ENCODE peak calls at places on chromosomes 6 and 20, in five cellular contexts. I, B, L, F and Q are unnamed samples.

GRCh38 chr6:126033696-126034095 is 47.4 kb downstream of the TRMT11 start:
- DNase-seq in L (peak; percentile 23), F (peak; percentile 70), B (peak; percentile 19), I (peak; percentile 92), Q (peak; percentile 23)

GRCh38 chr20:44706371-44707258 is 8.6 kb upstream of the CCN5 start:
- DNase-seq in F (peak; percentile 56), I (peak; percentile 48), B (no peak), L (no peak), Q (no peak)

GRCh38 chr20:20624914-20625313 is 87.5 kb downstream of the RALGAPA2 start:
- DNase-seq in B (no peak), I (no peak), F (no peak), L (no peak), Q (no peak)

GRCh38 chr20:21183722-21184121 is 57.8 kb downstream of the KIZ start:
- DNase-seq in L (no peak), I (peak; percentile 55), B (no peak), F (no peak), Q (no peak)

GRCh38 chr6:53065266-53066058 is at the start of gene FBXO9:
- DNase-seq in B (peak; percentile 70), I (no peak), L (peak; percentile 67), F (peak; percentile 52), Q (peak; percentile 88)

GRCh38 chr20:5789827-5790226 is 39.6 kb downstream of the SHLD1 start:
- DNase-seq in F (no peak), B (no peak), L (no peak), I (no peak), Q (no peak)

GRCh38 chr6:149335924-149336323 is 18.4 kb downstream of the TAB2 start:
- DNase-seq in B (no peak), F (no peak), I (peak; percentile 79), L (no peak), Q (no peak)

GRCh38 chr6:71376830-71377229 is 88.2 kb downstream of the OGFRL1 start:
- DNase-seq in F (no peak), L (no peak), B (no peak), I (no peak), Q (no peak)

GRCh38 chr6:1612902-1613301 is 3.2 kb downstream of the FOXC1 start:
- DNase-seq in I (peak; percentile 87), L (no peak), B (no peak), F (no peak), Q (no peak)

GRCh38 chr6:148307400-148307799 is 35.2 kb upstream of the SASH1 start:
- DNase-seq in L (no peak), F (no peak), I (no peak), B (no peak), Q (no peak)

GRCh38 chr20:40963505-40963845 is 65.1 kb upstream of the TOP1 start:
- DNase-seq in L (no peak), F (no peak), B (no peak), I (no peak), Q (no peak)

GRCh38 chr6:3231213-3232016 is 4.0 kb upstream of the TUBB2B start:
- DNase-seq in L (no peak), F (peak; percentile 83), I (peak; percentile 68), B (peak; percentile 84), Q (no peak)

GRCh38 chr6:88179692-88180091 is 13.5 kb upstream of the CNR1 start:
- DNase-seq in I (no peak), L (peak; percentile 64), F (no peak), B (no peak), Q (no peak)

GRCh38 chr6:14922306-14922705 is 323.6 kb upstream of the JARID2 start:
- DNase-seq in I (no peak), L (no peak), B (no peak), F (no peak), Q (no peak)

GRCh38 chr6:22236626-22237414 is 60.0 kb downstream of the PRL start:
- DNase-seq in I (peak; percentile 1), B (no peak), F (no peak), L (no peak), Q (no peak)

GRCh38 chr20:46539113-46539512 is 11.3 kb downstream of the OCSTAMP start:
- DNase-seq in L (no peak), F (no peak), B (no peak), I (no peak), Q (no peak)
- TF ChIP-seq CTCF in L (no peak), F (no peak), B (no peak), I (peak; percentile 30), Q (no peak)

GRCh38 chr6:89638320-89639195 is at the start of gene LYRM2:
- DNase-seq in I (peak; percentile 93), F (peak; percentile 95), L (peak; percentile 90), B (peak; percentile 95), Q (peak; percentile 94)
- TF ChIP-seq CTCF in I (no peak), F (peak; percentile 16), L (no peak), B (no peak), Q (no peak)

GRCh38 chr6:153814136-153814535 is 224.9 kb upstream of the OPRM1 start:
- DNase-seq in L (no peak), B (no peak), F (no peak), I (no peak), Q (no peak)
- TF ChIP-seq CTCF in L (peak; percentile 6), B (no peak), F (no peak), I (peak; percentile 10), Q (no peak)

DNA sequence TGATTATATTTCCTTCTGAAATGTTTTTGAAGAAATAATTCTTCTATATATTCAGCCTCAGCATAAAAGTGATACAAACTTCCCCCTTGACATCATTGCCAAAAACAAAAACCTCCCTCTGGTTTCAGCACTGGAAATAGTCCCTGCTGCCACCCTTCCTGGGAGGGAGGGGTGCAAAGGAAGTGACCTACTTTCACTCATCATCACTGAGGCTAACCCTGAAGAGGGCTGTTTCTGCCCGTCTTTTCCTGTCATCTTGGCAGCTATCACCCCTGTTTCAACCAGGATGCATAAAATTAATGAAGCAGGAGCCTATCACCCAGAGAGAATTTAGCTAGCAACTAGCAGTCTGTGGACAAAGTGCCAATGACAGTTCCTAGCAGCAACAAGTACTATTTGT is 397.8 kb downstream of the LAMA2 start:
- DNase-seq in F (no peak), L (peak; percentile 52), B (no peak), I (no peak), Q (no peak)
- TF ChIP-seq CTCF in F (no peak), L (no peak), B (no peak), I (no peak), Q (no peak)

DNA sequence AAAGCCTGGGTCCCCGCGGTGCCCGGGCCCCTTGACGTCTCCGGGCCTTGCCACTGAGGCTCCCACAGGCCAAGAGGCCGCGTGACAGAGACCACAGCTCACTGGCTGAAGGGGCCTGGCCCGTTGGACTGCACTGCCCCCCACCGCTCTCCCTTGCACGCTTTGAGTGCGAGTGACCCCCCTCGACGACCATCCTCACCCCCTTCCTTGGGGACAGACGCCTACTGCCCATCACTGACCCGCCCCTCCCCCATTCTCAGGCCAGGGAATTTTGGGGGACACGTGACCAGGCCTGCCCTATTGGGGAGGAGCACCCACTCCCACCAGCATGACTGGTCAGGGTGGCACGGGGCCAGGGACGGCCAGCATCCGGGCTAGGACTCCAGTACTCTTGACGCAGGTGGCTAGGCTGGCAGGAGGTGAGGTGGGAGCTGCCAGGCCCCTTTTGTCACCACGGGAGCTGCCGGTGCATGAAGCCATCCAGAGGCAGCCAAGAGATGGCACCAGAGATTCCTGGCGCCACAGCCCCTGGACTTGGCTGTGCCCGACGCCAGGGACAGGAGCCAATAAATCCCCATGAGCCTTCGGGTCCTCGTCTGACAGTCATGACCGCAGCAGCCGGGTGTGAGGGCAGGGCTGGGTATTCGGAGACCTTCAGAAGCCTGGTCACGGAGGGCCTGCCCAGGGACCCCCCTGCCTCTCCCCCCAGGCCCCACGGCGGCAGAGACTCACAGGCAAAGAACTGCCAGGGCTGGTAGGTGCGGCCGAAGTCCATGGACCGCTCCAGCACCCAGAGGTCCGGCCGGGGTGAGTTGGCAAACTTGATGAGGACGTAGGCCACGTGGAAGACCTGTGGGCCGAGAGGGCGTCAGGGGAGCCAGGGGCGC is 14.5 kb downstream of the LAMA5 start:
- DNase-seq in F (peak; percentile 83), I (no peak), B (no peak), L (no peak), Q (no peak)
- TF ChIP-seq CTCF in F (peak; percentile 15), I (no peak), B (peak; percentile 12), L (no peak), Q (no peak)